ENCODE peak calls at places on chromosomes 13 and 19, in six cellular contexts. B is HFF-Myc, T is testis, X is endothelial cell of umbilical vein, S is heart left ventricle, Z is IMR-90. R is an unnamed sample.

GRCh38 chr13:38636756-38637155 is 50.1 kb upstream of the FREM2 start:
- DNase-seq in B (no peak), T (no peak), X (no peak), S (no peak), Z (no peak), R (no peak)

GRCh38 chr13:29480893-29481525 is 114.5 kb downstream of the SLC7A1 start:
- DNase-seq in B (no peak), T (no peak), S (no peak), Z (no peak), X (no peak), R (no peak)

GRCh38 chr13:113786262-113786841 is 27.3 kb downstream of the TMEM255B start:
- DNase-seq in T (no peak), S (no peak), X (peak), Z (peak), B (no peak), R (no peak)

GRCh38 chr19:55406869-55407624 is 541 bp downstream of the UBE2S start:
- DNase-seq in T (no peak), X (peak), B (no peak), Z (no peak), S (peak), R (no peak)

GRCh38 chr19:49691243-49692101 is 556 bp downstream of the CPT1C start:
- DNase-seq in S (no peak), Z (peak), T (peak), B (no peak), X (peak), R (no peak)

GRCh38 chr19:1395194-1396018 is 5.9 kb downstream of the GAMT start:
- DNase-seq in S (no peak), B (no peak), Z (no peak), T (no peak), X (no peak), R (no peak)

GRCh38 chr13:29909975-29910674 is 59.7 kb upstream of the UBL3 start:
- DNase-seq in Z (peak), B (no peak), X (no peak), S (no peak), T (no peak), R (no peak)

GRCh38 chr13:113804017-113804702 is 45.1 kb downstream of the TMEM255B start:
- DNase-seq in T (no peak), B (no peak), Z (no peak), X (no peak), S (no peak), R (no peak)

GRCh38 chr19:9362905-9363304 is at the start of gene ZNF177:
- DNase-seq in X (no peak), Z (no peak), S (peak), T (peak), B (no peak), R (no peak)

GRCh38 chr13:105462981-105463380 is 1072.5 kb downstream of the EFNB2 start:
- DNase-seq in B (no peak), Z (peak), S (no peak), T (no peak), X (peak), R (no peak)

GRCh38 chr19:44685877-44686276 is 13.1 kb upstream of the CEACAM16 start:
- DNase-seq in S (no peak), Z (peak), X (peak), T (no peak), B (no peak), R (peak)

GRCh38 chr19:32542477-32543106 is 38.4 kb upstream of the PDCD5 start:
- DNase-seq in B (no peak), T (no peak), X (no peak), Z (no peak), S (no peak), R (no peak)

GRCh38 chr13:29129616-29130015 is 309.5 kb downstream of the MTUS2 start:
- DNase-seq in S (no peak), B (no peak), X (no peak), T (no peak), Z (no peak), R (no peak)

GRCh38 chr19:31255863-31256600 is 93.2 kb downstream of the TSHZ3 start:
- DNase-seq in S (no peak), T (no peak), X (no peak), B (no peak), Z (no peak), R (no peak)

GRCh38 chr13:50589651-50590054 is 253.8 kb downstream of the DLEU7 start:
- DNase-seq in Z (peak), X (no peak), T (no peak), S (no peak), B (peak), R (peak)

DNA sequence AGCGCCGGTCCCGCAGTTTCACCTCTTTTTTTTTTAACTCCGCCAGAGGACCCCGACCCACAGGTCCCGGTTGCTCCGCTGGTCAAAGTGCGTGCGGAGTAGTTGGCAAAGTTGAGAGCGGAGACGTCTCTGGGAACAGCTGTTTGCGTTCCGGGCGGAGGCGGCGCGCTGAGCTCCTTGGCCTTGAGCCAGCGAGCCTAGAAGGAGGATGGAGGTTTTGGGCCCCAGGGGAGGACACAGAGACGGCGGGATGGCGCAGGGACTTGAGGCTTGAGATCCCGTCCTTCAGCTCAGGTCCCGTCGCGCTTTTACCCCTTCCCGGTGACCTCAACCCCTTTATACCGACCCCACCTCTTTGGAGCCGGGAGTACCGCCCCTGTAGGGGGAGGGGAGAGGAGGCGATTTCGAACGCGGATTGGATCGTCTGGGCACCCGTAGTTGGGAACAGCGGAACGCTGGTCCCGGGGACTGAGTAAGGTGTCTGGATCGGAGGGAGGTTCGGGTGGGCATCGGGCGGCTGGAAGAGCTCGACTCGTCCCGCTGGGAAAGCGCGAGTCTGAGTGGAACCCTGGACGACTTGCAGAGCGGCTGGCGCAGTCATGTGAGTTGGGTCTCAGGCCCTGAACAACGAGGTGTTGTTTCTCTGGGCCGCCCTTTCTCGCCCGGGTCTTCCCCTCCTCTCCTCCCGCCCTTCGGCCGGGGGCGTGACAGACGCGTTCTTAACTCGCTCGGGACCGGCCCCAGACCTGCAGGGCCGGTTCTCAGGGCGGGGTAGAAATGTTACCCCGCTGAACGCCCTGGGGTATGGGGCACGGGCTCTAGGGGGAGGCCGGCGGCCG is at the start of gene WBP4:
- DNase-seq in S (peak), T (peak), B (peak), Z (peak), X (peak), R (peak)
- TF ChIP-seq CTCF in S (no peak), T (peak), B (no peak), Z (peak), X (peak), R (peak)

GRCh38 chr19:17861542-17862402 is 2.1 kb downstream of the RPL18A start:
- DNase-seq in T (no peak), S (no peak), B (no peak), Z (no peak), X (no peak), R (no peak)
- H3K4me3 ChIP-seq in T (no peak), S (peak), B (peak), Z (no peak), X (peak), R (peak)

GRCh38 chr13:41384749-41385503 is 72.4 kb upstream of the RGCC start:
- DNase-seq in S (no peak), T (no peak), Z (peak), X (peak), B (no peak), R (no peak)
- TF ChIP-seq CTCF in S (peak), T (no peak), Z (peak), X (peak), B (peak), R (peak)

GRCh38 chr19:47994209-47994802 is at the start of gene ELSPBP1:
- DNase-seq in S (no peak), T (no peak), Z (no peak), X (no peak), B (no peak), R (no peak)
- H3K4me3 ChIP-seq in S (no peak), T (no peak), Z (no peak), X (no peak), B (no peak), R (no peak)

DNA sequence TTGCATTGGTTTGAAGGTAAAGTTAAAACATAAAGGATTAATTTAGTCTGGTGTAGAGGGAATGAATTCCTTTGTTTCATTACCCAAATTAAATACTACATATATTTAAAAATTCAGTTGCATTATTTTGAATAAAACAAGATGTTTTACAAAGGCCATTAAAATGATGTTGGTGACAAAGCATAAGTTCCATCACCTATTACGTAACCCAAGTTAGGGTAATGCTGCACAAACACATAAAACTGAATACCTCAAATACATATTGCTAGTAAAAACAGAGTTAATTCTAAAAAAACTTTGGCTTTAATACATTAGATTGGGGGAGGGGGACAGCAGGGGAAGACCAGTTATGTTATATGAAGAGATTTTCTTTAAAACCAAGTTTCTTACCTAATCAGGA is 80.3 kb downstream of the SERP2 start:
- DNase-seq in X (no peak), Z (no peak), B (no peak), S (no peak), T (no peak), R (no peak)
- TF ChIP-seq CTCF in X (no peak), Z (no peak), B (no peak), S (no peak), T (no peak), R (no peak)

DNA sequence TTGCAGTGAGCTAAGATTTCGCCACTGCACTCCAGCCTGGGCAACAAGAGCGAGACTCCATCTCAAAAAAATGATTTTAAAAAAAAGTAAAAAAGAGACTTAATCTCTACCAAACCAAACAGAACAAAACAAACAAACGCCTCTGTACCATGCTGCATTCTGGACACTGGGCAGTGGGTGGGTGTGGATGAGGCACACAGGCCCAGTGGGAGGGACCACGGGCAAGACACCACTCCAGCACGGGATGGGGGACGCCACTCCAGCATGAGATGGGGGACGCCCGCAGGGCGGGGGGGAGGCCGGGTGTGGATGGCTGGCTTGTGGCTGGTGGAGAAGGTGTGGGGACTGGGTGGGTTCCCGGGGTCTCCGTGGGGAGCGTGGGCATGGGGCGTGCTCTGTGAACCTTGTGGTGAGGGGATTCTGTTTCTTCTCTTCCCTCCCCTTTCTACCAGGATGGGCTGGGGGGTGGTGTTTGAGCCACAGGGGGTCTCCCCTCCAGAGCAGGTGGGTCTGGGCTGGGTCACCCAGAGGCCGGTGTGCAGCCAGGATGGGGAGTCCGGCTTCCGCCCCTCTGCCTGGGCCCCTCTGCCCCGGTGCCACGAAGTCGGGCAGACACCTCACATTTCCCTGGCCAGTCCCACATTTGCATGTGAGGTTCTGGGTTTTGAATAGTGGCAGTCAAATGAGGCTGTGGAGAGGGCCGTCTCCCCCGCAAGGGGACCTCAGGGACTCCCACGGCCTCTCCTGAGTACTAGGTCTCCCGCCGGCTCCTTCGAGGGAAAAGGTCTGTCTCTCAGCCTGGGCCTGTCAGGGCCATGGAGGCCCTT is 23.9 kb upstream of the MATK start:
- DNase-seq in B (no peak), X (no peak), T (no peak), S (no peak), Z (no peak), R (no peak)
- H3K4me3 ChIP-seq in B (no peak), X (no peak), T (no peak), S (no peak), Z (no peak), R (no peak)

DNA sequence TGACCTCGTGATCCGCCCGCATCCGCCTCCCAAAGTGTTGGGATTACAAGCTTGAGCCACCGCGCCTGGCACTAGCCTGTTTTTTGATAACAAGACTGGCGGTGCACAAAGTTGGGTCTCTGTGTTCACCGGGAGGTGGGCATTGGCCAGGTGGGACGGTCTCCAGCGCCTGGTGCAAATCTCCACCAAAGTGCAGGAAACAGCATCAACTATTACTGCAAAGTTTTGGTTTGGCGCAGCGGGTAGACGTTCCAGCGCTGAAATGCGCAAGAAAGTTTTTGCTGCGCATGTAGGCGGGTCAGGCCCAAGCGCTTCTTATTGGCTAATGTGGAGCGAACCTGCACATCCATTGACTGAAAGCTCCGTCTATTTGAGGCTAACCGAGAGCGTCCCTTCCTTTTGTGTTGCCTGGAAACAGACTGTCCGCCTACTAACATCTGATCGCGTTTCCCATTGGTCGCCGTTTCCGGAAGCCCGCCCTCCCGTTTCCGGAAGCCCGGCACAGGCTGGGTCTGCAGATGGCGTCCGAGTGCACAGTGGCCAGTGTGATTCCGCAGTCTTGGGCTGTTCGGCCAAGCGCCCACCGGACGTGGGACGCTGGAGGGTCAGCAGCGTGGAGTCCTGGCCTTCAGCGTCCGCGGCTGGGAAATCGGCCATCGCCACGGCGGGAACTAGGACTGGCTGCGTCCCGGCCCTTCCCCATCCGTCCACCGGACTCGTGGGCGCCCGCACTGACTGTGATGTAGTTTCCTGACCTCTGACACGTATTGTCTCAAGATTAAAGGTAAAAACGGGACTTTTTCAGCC is 53.3 kb upstream of the ZNF527 start:
- DNase-seq in Z (peak), T (peak), B (peak), S (peak), X (peak), R (peak)
- TF ChIP-seq CTCF in Z (peak), T (no peak), B (no peak), S (peak), X (peak), R (peak)

GRCh38 chr19:12935071-12935470 is 1.6 kb upstream of the FARSA start:
- DNase-seq in Z (no peak), X (no peak), S (no peak), T (no peak), B (no peak), R (no peak)

GRCh38 chr19:12936582-12936981 is 1.8 kb upstream of the CALR start:
- DNase-seq in Z (no peak), B (no peak), X (no peak), S (no peak), T (no peak), R (no peak)

GRCh38 chr19:12933287-12934072 is at the start of gene FARSA:
- DNase-seq in B (peak), Z (peak), T (peak), S (peak), X (peak), R (no peak)

GRCh38 chr19:12930002-12930645 is 3.4 kb downstream of the FARSA start:
- DNase-seq in Z (no peak), S (no peak), X (no peak), B (no peak), T (no peak), R (no peak)

DNA sequence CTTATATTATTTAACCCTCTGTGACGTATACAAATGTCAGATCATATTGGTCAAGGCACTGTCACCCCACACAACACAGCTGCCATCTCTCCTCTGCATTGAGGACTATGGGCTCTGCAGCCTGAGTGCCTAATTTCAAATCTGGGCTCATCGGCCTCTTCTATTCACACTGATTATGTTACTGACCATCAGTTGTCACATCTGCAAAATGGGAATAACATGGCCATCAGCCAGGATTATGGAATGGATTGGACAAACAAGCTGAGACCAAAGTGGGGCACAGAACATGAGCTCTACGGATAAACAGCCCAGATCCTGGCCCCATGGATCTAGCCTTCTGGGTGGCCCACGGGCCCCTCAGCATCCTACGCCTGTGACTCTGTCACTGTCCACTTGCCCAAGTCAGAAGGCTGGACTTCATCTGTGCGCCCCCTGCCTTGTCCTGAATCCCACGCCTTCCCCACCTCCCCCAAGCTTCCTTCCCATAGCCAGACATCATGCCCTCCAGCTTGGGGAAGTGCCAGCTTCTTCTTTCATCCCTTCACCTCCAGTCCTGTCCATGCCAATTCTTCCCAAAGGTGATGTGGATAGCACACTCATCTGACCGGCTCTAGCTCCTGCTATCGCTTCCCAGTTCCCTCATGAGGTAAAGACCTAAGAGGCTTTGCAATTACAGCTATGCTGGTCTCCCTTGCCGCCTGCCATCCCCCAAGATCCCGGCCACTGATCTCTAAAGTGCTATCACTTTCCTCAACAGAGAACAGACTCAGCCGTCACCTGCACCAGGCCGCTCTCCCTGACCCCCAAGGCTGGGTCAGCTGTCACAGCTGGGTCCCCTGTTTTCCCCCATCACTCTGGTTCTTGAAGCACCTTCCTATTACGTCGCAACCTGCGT is 872 bp downstream of the FARSA start:
- DNase-seq in T (no peak), Z (no peak), B (no peak), X (no peak), S (no peak), R (no peak)
- H3K4me3 ChIP-seq in T (peak), Z (peak), B (peak), X (peak), S (peak), R (peak)

GRCh38 chr19:38448225-38448624 is 14.7 kb downstream of the RYR1 start:
- DNase-seq in X (no peak), B (no peak), T (no peak), S (no peak), Z (no peak), R (no peak)
- TF ChIP-seq CTCF in X (no peak), B (no peak), T (no peak), S (no peak), Z (no peak), R (no peak)

DNA sequence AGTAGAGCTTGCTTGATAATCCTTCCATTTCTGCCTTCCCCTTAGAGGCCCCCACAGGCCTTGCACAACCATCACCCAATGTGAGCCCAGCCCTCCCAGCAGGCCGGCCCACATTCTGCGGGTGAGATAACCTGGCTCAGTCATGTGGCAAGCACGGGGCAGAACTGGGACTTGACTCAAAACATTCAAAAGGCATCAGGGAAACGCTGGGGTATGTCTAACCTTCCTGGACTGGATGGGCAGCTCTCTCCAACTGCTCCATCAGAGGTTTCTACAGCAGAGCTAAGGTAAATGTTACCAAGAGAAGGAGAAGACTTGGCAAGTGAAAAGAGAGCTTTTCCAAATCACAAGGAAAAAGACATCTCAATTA is 24.8 kb downstream of the EPS15L1 start:
- DNase-seq in S (peak), X (no peak), Z (peak), B (no peak), T (peak), R (peak)
- H3K4me3 ChIP-seq in S (no peak), X (peak), Z (no peak), B (no peak), T (no peak), R (no peak)